ENCODE peak calls at places on chromosomes 7 and 10, in eight cellular contexts. R is Panc1, B is fibroblast of mammary gland, M is progenitor cell of endocrine pancreas, F is mesothelial cell of epicardium, G is nephron progenitor cell, U is CD14-positive monocyte, K is B cell. C is an unnamed sample.

GRCh38 chr7:102434039-102434481 is 685 bp downstream of the ORAI2 start:
- DNase-seq in R (no peak), G (no peak), B (peak; percentile 38), F (no peak), M (no peak), U (no peak), K (no peak), C (peak; percentile 23)

GRCh38 chr10:75894761-75895160 is 463.3 kb downstream of the LRMDA start:
- DNase-seq in K (no peak), R (no peak), M (no peak), F (no peak), B (no peak), G (no peak), U (no peak), C (no peak)

GRCh38 chr7:39754326-39755120 is 131.2 kb downstream of the RALA start:
- DNase-seq in K (no peak), F (no peak), G (peak; percentile 38), R (no peak), U (no peak), B (peak; percentile 67), M (no peak), C (no peak)

GRCh38 chr10:12909836-12910185 is 91.7 kb downstream of the CCDC3 start:
- DNase-seq in F (no peak), B (peak; percentile 33), K (no peak), M (no peak), U (no peak), G (peak; percentile 35), R (no peak), C (no peak)

GRCh38 chr10:88194041-88194887 is 330.8 kb downstream of the PTEN start:
- DNase-seq in K (no peak), B (peak; percentile 31), F (no peak), M (no peak), G (no peak), R (no peak), U (no peak), C (no peak)

GRCh38 chr10:50063100-50063499 is 4.7 kb upstream of the WASHC2A start:
- DNase-seq in R (no peak), M (no peak), F (no peak), K (peak; percentile 14), U (no peak), B (no peak), G (peak; percentile 14), C (no peak)

GRCh38 chr7:77453531-77453930 is 37.4 kb upstream of the GSAP start:
- DNase-seq in U (no peak), B (peak; percentile 83), R (no peak), F (no peak), K (no peak), G (no peak), M (no peak), C (no peak)

GRCh38 chr7:30906014-30906413 is 5.6 kb upstream of the AQP1 start:
- DNase-seq in G (no peak), F (no peak), B (no peak), M (no peak), R (no peak), K (no peak), U (no peak), C (no peak)

GRCh38 chr10:17026686-17027485 is 102.7 kb downstream of the CUBN start:
- DNase-seq in K (no peak), F (no peak), U (peak; percentile 85), B (peak; percentile 70), G (no peak), M (no peak), R (no peak), C (peak; percentile 60)

GRCh38 chr10:71972746-71973695 is 8.8 kb downstream of the CHST3 start:
- DNase-seq in K (no peak), B (no peak), R (no peak), G (no peak), U (no peak), F (no peak), M (no peak), C (no peak)

GRCh38 chr7:156968183-156968582 is 18.7 kb downstream of the NOM1 start:
- DNase-seq in M (no peak), G (no peak), K (no peak), B (no peak), U (no peak), R (no peak), F (no peak), C (no peak)

GRCh38 chr10:106652279-106652678 is 512.2 kb downstream of the SORCS1 start:
- DNase-seq in R (no peak), B (no peak), U (no peak), F (no peak), G (no peak), K (no peak), M (no peak), C (no peak)

GRCh38 chr7:6234384-6234783 is 38.0 kb downstream of the CYTH3 start:
- DNase-seq in M (no peak), B (no peak), K (no peak), F (no peak), G (no peak), R (no peak), U (no peak), C (no peak)

GRCh38 chr10:96746503-96746902 is 26.2 kb upstream of the PIK3AP1 start:
- DNase-seq in U (no peak), K (no peak), F (no peak), G (no peak), R (no peak), M (no peak), B (no peak), C (no peak)

DNA sequence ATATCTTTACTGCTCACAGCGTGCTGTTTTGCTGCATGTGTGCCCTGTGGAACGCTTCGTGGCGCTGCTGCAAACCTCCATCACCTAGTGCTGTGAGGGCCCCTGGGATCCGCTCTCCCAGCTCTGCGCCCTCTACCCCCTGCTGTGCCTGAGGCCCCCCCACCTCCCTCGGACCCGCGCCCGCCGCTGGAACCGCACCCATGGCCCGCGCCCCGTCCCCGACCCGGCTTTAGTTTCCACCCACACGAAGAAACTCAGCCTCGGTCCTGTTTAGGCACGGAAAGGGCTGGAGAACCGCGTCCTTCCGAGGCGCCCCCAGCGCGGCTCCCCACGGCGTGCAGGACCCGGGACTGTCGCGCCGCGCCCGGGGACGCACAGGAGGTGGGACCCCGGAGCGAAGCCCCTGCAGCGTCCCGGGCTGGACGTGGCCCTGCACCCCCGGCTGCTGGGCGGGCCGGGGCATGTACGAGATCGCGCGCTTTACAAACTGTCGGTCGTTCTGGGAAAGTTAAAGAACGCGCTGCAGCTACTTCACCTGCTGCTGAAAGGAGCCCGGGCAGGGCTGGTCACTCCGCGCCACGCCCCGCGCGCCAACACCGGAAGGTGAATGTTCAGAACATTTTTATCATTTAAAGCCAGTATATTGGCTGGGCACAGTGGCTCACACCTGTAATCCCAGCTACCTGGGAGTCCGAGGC is 54.3 kb downstream of the BMS1 start:
- DNase-seq in F (no peak), M (no peak), K (no peak), U (no peak), G (no peak), R (no peak), B (peak; percentile 12), C (no peak)
- TF ChIP-seq CTCF in F (no peak), M (no peak), K (no peak), U (no peak), G (no peak), R (peak; percentile 59), B (peak; percentile 4), C (no peak)

GRCh38 chr7:95251966-95252365 is 72.4 kb downstream of the PON1 start:
- DNase-seq in F (no peak), K (no peak), M (no peak), G (no peak), B (no peak), U (no peak), R (no peak), C (no peak)

GRCh38 chr7:95245828-95246227 is 78.5 kb downstream of the PON1 start:
- DNase-seq in B (no peak), U (no peak), F (no peak), G (peak; percentile 3), R (no peak), K (no peak), M (no peak), C (no peak)

GRCh38 chr7:95244616-95245015 is 79.7 kb downstream of the PON1 start:
- DNase-seq in K (no peak), M (no peak), R (no peak), U (no peak), G (no peak), B (no peak), F (no peak), C (no peak)

GRCh38 chr7:95250591-95250990 is 73.7 kb downstream of the PON1 start:
- DNase-seq in U (no peak), K (no peak), F (no peak), B (no peak), M (no peak), R (no peak), G (no peak), C (no peak)

DNA sequence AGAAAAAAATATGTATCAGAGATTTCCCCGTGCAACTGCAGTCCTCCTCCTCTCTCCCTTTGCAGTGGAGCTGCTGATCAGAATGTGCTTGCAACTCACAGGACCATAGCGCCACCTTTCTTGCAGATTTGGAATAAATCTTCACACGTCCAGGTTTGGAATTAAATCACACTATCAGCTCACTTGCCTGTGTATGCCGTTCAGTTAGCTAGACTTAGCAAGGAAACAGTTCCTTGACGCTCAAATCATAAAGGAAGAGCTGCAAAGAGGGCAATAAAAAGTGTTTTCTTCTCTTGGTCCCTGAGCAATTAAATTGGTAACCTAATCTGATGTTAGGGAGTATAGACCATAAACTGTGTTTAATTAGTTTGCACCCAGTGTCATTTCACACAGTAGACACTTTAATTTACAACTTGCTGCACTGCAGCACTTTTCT is 77.4 kb downstream of the PON1 start:
- DNase-seq in M (peak; percentile 35), U (no peak), G (peak; percentile 55), K (peak; percentile 47), R (peak; percentile 56), F (no peak), B (peak; percentile 83), C (no peak)
- TF ChIP-seq CTCF in M (peak; percentile 84), U (peak; percentile 45), G (peak; percentile 69), K (peak; percentile 55), R (peak; percentile 74), F (peak; percentile 45), B (peak; percentile 76), C (peak; percentile 58)

GRCh38 chr7:107663196-107663595 is 2.6 kb downstream of the SLC26A4 start:
- DNase-seq in F (no peak), K (no peak), M (no peak), U (no peak), G (no peak), R (no peak), B (no peak), C (no peak)

GRCh38 chr7:107661865-107662379 is 1.3 kb downstream of the SLC26A4 start:
- DNase-seq in U (no peak), F (no peak), B (no peak), G (no peak), R (no peak), M (no peak), K (no peak), C (no peak)

GRCh38 chr7:107659666-107660065 is 962 bp upstream of the SLC26A4 start:
- DNase-seq in G (no peak), U (no peak), R (peak; percentile 7), B (peak; percentile 91), F (no peak), M (no peak), K (peak; percentile 38), C (no peak)

GRCh38 chr7:107660381-107661080 is at the start of gene SLC26A4:
- DNase-seq in U (no peak), R (no peak), G (peak; percentile 34), K (peak; percentile 42), F (no peak), B (no peak), M (no peak), C (no peak)

GRCh38 chr7:107661081-107661864 is 645 bp downstream of the SLC26A4 start:
- DNase-seq in U (no peak), K (peak; percentile 77), R (no peak), B (peak; percentile 41), M (peak; percentile 50), F (peak; percentile 46), G (peak; percentile 69), C (no peak)
- TF ChIP-seq CTCF in U (no peak), K (no peak), R (peak; percentile 40), B (no peak), M (no peak), F (no peak), G (peak; percentile 10), C (no peak)

GRCh38 chr10:70564901-70565351 is 37.6 kb downstream of the PRF1 start:
- DNase-seq in B (no peak), R (no peak), M (no peak), K (no peak), F (no peak), U (no peak), G (no peak), C (no peak)
- TF ChIP-seq CTCF in B (no peak), R (no peak), M (no peak), K (no peak), F (no peak), U (no peak), G (no peak), C (no peak)

C was measured in natural killer cell.